ENCODE peak calls at places on chromosomes 5 and 9, in nine cellular contexts. T is A549, U is transverse colon, Y is thyroid gland, O is uterus, Z is gastrocnemius medialis, I is spleen, C is prostate gland, W is stomach. B is an unnamed sample.

GRCh38 chr9:121075251-121076036 is 689 bp downstream of the CNTRL start:
- DNase-seq in T (no peak), U (no peak), Y (no peak), O (no peak), Z (no peak), I (no peak), C (no peak), W (no peak), B (no peak)

GRCh38 chr5:191036-191948 is at the start of gene LRRC14B:
- DNase-seq in T (no peak), U (peak; percentile 44), Y (peak; percentile 68), O (no peak), Z (peak; percentile 98), I (peak; percentile 84), C (peak; percentile 70), W (peak; percentile 90), B (no peak)

GRCh38 chr5:52822437-52822836 is 34.7 kb downstream of the ITGA1 start:
- DNase-seq in T (no peak), U (no peak), Y (peak; percentile 6), O (peak; percentile 63), Z (peak; percentile 58), I (peak; percentile 82), C (no peak), W (no peak), B (peak; percentile 78)

GRCh38 chr5:170497311-170498038 is 6.3 kb upstream of the KCNIP1 start:
- DNase-seq in T (no peak), U (no peak), Y (no peak), O (no peak), Z (no peak), I (no peak), C (no peak), W (no peak), B (peak; percentile 51)

GRCh38 chr5:105794578-105794977 is 1876.2 kb downstream of the EFNA5 start:
- DNase-seq in T (no peak), U (no peak), Y (no peak), O (no peak), Z (no peak), I (no peak), C (no peak), W (no peak), B (no peak)

GRCh38 chr9:29778281-29778849 is 2205.1 kb upstream of the C9orf72 start:
- DNase-seq in T (no peak), U (no peak), Y (no peak), O (no peak), Z (no peak), I (no peak), C (no peak), W (no peak), B (no peak)

GRCh38 chr9:126439402-126439765 is 112.8 kb downstream of the MVB12B start:
- DNase-seq in T (no peak), U (no peak), Y (no peak), O (no peak), Z (no peak), I (no peak), C (no peak), W (no peak), B (no peak)

GRCh38 chr9:76135902-76136301 is 245.4 kb downstream of the PCSK5 start:
- DNase-seq in T (no peak), U (no peak), Y (no peak), O (no peak), Z (no peak), I (no peak), C (no peak), W (no peak), B (no peak)

GRCh38 chr5:34022131-34022705 is 14.4 kb upstream of the AMACR start:
- DNase-seq in T (no peak), U (no peak), Y (no peak), O (no peak), Z (no peak), I (no peak), C (no peak), W (no peak), B (no peak)

GRCh38 chr5:165695796-165696195 is 2190.4 kb downstream of the MAT2B start:
- DNase-seq in T (no peak), U (no peak), Y (no peak), O (no peak), Z (no peak), I (no peak), C (no peak), W (no peak), B (no peak)

GRCh38 chr5:123014689-123015088 is 21.8 kb downstream of the PPIC start:
- DNase-seq in T (no peak), U (no peak), Y (no peak), O (no peak), Z (no peak), I (no peak), C (no peak), W (no peak), B (no peak)

GRCh38 chr5:86320266-86320665 is 297.5 kb upstream of the COX7C start:
- DNase-seq in T (peak; percentile 9), U (no peak), Y (no peak), O (no peak), Z (no peak), I (no peak), C (no peak), W (no peak), B (no peak)

GRCh38 chr9:93319992-93320490 is 131.4 kb upstream of the FAM120A start:
- DNase-seq in T (no peak), U (no peak), Y (peak; percentile 43), O (no peak), Z (no peak), I (no peak), C (no peak), W (no peak), B (no peak)

GRCh38 chr9:137649553-137649952 is 30.7 kb downstream of the EHMT1 start:
- DNase-seq in T (no peak), U (no peak), Y (no peak), O (no peak), Z (no peak), I (peak; percentile 71), C (no peak), W (no peak), B (no peak)

GRCh38 chr9:108443741-108444140 is 412.0 kb downstream of the ACTL7B start:
- DNase-seq in T (no peak), U (no peak), Y (no peak), O (no peak), Z (no peak), I (no peak), C (no peak), W (no peak), B (no peak)

GRCh38 chr5:40223884-40224402 is 455.8 kb upstream of the PTGER4 start:
- DNase-seq in T (no peak), U (no peak), Y (no peak), O (no peak), Z (no peak), I (no peak), C (no peak), W (no peak), B (no peak)

GRCh38 chr9:105449081-105449480 is 1.2 kb downstream of the FSD1L start:
- DNase-seq in T (no peak), U (no peak), Y (no peak), O (no peak), Z (no peak), I (no peak), C (no peak), W (no peak), B (no peak)

GRCh38 chr9:105447386-105447813 is 434 bp upstream of the FSD1L start:
- DNase-seq in T (no peak), U (no peak), Y (no peak), O (no peak), Z (no peak), I (no peak), C (no peak), W (no peak), B (no peak)

GRCh38 chr9:105444130-105444529 is 3.7 kb upstream of the FSD1L start:
- DNase-seq in T (no peak), U (no peak), Y (no peak), O (no peak), Z (no peak), I (no peak), C (no peak), W (no peak), B (no peak)

GRCh38 chr9:105445203-105445881 is 2.5 kb upstream of the FSD1L start:
- DNase-seq in T (no peak), U (no peak), Y (no peak), O (no peak), Z (peak; percentile 92), I (no peak), C (no peak), W (no peak), B (peak; percentile 32)

GRCh38 chr9:105447814-105448812 is at the start of gene FSD1L:
- DNase-seq in T (peak; percentile 93), U (peak; percentile 96), Y (peak; percentile 94), O (peak; percentile 91), Z (peak; percentile 94), I (peak; percentile 97), C (peak; percentile 86), W (peak; percentile 95), B (peak; percentile 95)
- TF ChIP-seq POLR2A in T (peak; percentile 88), U (peak; percentile 33), Y (no peak), O (peak; percentile 24), Z (peak; percentile 86), I (no peak), C (no peak), W (no peak), B (no peak)

GRCh38 chr5:180250329-180250728 is 41.3 kb upstream of the RASGEF1C start:
- DNase-seq in T (no peak), U (no peak), Y (no peak), O (no peak), Z (no peak), I (no peak), C (no peak), W (no peak), B (no peak)
- H3K9me3 ChIP-seq in T (peaks cover 93% of the 10 kb centered on the region), U (peaks cover 41% of the 10 kb centered on the region), Y (no peaks in the 10 kb centered on the region), O (no peaks in the 10 kb centered on the region), Z (peaks cover 44% of the 10 kb centered on the region), I (peaks cover 95% of the 10 kb centered on the region), C (peaks cover 8% of the 10 kb centered on the region), W (peaks cover 96% of the 10 kb centered on the region), B (no peaks in the 10 kb centered on the region)

DNA sequence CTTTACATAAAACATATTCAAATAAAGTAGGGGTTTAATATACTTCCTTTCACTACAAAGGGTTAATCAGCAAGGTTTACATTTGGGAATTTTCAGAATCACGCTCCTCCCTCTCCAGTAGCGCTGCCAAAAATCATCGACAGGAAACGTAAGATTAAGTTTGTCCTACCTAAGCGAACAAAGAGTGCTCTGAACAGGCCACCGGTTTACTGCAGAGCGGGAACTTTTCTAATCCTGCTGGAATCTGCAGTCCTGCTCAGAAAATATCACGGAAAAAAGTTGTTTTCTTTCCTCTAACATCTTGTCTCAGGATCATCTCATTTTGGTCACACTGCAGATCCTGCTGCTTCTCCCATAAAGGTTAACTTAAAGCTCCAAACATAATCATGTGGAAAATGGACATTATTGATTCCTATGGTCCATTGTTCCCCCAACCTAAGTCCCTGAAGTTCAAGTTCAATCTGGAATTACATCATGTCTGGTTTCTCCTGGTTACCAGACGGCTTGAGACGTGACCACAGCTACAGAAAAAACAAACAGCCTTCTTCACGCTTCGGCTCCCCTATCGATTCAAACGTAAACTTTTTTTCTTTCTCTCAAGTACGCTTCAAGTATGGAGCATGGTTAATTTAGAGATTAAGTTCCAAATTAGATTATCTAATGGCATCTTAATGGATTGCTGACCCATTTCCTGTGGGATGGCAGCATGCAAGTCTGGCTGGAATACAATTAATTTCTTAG is 217.6 kb downstream of the NFIB start:
- DNase-seq in T (peak; percentile 82), U (no peak), Y (peak; percentile 39), O (no peak), Z (no peak), I (no peak), C (peak; percentile 40), W (peak; percentile 45), B (no peak)
- TF ChIP-seq POLR2A in T (no peak), U (no peak), Y (no peak), O (no peak), Z (no peak), I (no peak), C (no peak), W (no peak), B (no peak)

GRCh38 chr5:142515036-142515435 is 170.9 kb downstream of the FGF1 start:
- DNase-seq in T (no peak), U (no peak), Y (no peak), O (no peak), Z (no peak), I (no peak), C (no peak), W (no peak), B (no peak)
- H3K9me3 ChIP-seq in T (no peaks in the 10 kb centered on the region), U (no peaks in the 10 kb centered on the region), Y (no peaks in the 10 kb centered on the region), O (no peaks in the 10 kb centered on the region), Z (no peaks in the 10 kb centered on the region), I (peaks cover 15% of the 10 kb centered on the region), C (no peaks in the 10 kb centered on the region), W (no peaks in the 10 kb centered on the region), B (no peaks in the 10 kb centered on the region)